ENCODE peak calls at places on chromosome X, in six cellular contexts. P is nephron progenitor cell, Q is fibroblast of lung, U is lower leg skin, C is colonic mucosa, L is right atrium auricular region. I is an unnamed sample.

GRCh38 chrX:123876844-123877243 is 17.0 kb downstream of the XIAP start:
- DNase-seq in P (no peak), Q (no peak), U (no peak), C (no peak), L (no peak), I (no peak)

GRCh38 chrX:54447461-54447860 is 7.3 kb downstream of the TSR2 start:
- DNase-seq in P (no peak), Q (peak), U (no peak), C (no peak), L (no peak), I (no peak)

GRCh38 chrX:45669715-45670360 is 469.2 kb upstream of the DIPK2B start:
- DNase-seq in P (no peak), Q (peak), U (no peak), C (no peak), L (no peak), I (no peak)

GRCh38 chrX:103664363-103664762 is 22.1 kb downstream of the MORF4L2 start:
- DNase-seq in P (peak), Q (no peak), U (no peak), C (no peak), L (no peak), I (no peak)

GRCh38 chrX:128759177-128759576 is 707.0 kb upstream of the ACTRT1 start:
- DNase-seq in P (no peak), Q (no peak), U (no peak), C (no peak), L (no peak), I (no peak)

GRCh38 chrX:109373468-109373867 is 108.4 kb downstream of the GUCY2F start:
- DNase-seq in P (no peak), Q (no peak), U (no peak), C (no peak), L (no peak), I (no peak)

GRCh38 chrX:130566028-130566683 is 164.4 kb downstream of the RBMX2 start:
- DNase-seq in P (no peak), Q (no peak), U (no peak), C (no peak), L (no peak), I (no peak)

GRCh38 chrX:44927398-44927797 is 54.4 kb downstream of the KDM6A start:
- DNase-seq in P (no peak), Q (no peak), U (no peak), C (no peak), L (no peak), I (no peak)

GRCh38 chrX:37371578-37371981 is 22.4 kb downstream of the PRRG1 start:
- DNase-seq in P (no peak), Q (peak), U (no peak), C (no peak), L (no peak), I (no peak)

GRCh38 chrX:125998432-125998831 is 167.7 kb downstream of the DCAF12L2 start:
- DNase-seq in P (no peak), Q (no peak), U (no peak), C (no peak), L (no peak), I (no peak)

GRCh38 chrX:73262991-73263390 is 48.3 kb upstream of the NAP1L2 start:
- DNase-seq in P (no peak), Q (peak), U (no peak), C (no peak), L (no peak), I (no peak)
- TF ChIP-seq CTCF in P (no peak), Q (no peak), U (no peak), C (no peak), L (no peak), I (no peak)

DNA sequence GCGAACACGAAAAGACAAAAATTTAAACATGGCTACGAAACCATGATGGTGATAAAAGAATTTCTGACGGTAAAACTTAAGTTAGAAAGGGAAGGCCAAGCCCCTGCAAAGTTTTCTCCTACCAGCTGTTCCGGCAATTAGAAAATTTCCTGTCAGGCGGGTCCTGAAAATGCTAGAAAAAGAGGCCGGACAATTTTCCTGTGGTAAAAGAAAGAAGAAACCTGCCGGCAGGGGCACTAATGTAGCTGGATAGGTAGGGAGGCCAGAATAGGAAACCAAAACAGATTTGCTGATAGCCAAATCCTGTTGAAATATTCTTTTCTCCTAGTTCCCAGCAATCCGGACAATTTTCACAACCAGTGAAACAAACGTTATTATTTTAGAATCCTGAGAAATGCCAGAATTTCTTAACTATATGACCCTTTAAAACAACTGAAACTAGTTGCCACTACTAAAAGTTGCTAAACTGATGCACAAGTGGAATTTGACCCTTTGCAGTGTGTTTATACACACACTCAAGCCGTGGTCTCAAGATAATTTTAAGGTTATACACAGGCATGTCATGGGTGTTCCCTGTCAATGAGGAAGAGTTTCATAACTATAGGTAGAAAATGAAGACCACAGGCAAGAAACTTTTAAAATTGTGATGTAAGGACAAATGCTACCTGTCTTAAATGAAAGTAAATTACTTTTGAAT is 47.8 kb downstream of the RPS6KA3 start:
- DNase-seq in P (no peak), Q (no peak), U (no peak), C (peak), L (no peak), I (no peak)
- TF ChIP-seq CTCF in P (no peak), Q (no peak), U (no peak), C (no peak), L (no peak), I (no peak)

DNA sequence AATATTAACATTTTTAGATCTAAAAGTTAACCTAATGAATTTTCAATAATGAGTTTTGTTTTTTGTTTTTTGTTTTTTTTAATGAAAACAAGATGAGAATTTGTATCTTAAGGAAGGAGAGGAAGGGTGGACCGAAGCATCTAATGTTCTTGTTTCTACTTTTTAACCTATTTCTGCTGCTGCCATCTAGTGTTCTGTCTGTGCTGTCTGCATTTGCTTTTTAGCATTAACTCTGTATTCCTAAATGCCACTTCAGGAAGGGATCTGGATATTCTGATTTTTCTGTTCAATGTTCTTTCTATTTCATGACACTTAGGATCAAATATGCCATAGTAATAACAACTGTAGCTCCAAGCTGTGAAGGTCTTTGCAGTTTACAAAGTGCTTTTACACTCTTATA is 161.7 kb downstream of the BRWD3 start:
- DNase-seq in P (no peak), Q (no peak), U (no peak), C (no peak), L (no peak), I (no peak)
- TF ChIP-seq CTCF in P (no peak), Q (peak), U (no peak), C (no peak), L (no peak), I (no peak)

DNA sequence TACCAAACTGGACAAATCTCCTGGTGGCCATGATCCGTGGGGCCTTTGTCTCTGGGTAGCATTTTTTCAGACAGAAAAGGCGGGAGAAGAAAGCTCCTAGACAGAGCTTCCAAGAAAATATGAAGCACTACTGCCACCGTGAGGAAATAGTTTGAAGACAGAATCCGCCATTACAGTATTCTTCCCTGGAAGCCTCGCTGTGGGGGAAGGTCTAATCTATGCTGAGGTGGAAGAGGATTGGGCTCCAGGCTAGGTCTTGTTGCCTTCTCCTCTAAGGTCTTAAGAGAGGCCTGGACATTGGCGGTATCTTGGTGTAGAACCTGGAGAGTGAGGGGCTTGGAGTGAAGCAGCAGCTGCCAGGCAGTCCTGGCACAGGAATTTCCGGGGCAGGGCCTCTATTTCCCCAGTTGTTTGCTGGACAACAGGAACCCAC is 218.9 kb downstream of the OR13H1 start:
- DNase-seq in P (no peak), Q (peak), U (no peak), C (peak), L (no peak), I (no peak)
- TF ChIP-seq CTCF in P (no peak), Q (no peak), U (no peak), C (peak), L (peak), I (no peak)

DNA sequence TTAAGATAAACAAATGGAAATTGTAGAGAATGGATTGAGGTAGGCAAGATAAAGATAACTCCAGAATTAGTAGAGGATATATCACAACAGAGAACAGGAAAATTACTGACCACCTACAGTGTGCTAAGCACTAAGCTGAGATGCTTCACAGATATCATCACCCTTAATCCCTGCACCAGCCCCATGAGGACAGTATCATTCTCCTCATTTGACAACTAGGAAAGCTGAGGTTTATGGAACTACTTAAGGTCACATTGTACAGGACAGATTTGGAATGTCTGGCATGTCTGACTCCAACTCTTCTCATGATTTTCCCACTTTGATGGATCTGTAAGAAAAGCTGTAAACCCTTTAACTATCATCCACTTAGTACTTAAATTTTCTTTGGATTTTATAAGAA is 95.5 kb downstream of the CASK start:
- DNase-seq in P (no peak), Q (peak), U (no peak), C (no peak), L (no peak), I (no peak)
- TF ChIP-seq CTCF in P (no peak), Q (no peak), U (no peak), C (no peak), L (no peak), I (no peak)

GRCh38 chrX:118632862-118633261 is 94.5 kb upstream of the IL13RA1 start:
- DNase-seq in P (no peak), Q (no peak), U (no peak), C (no peak), L (no peak), I (no peak)

GRCh38 chrX:118634336-118634735 is 93.1 kb upstream of the IL13RA1 start:
- DNase-seq in P (no peak), Q (no peak), U (no peak), C (no peak), L (no peak), I (no peak)

GRCh38 chrX:118633530-118633929 is 93.9 kb upstream of the IL13RA1 start:
- DNase-seq in P (no peak), Q (no peak), U (no peak), C (no peak), L (no peak), I (no peak)

DNA sequence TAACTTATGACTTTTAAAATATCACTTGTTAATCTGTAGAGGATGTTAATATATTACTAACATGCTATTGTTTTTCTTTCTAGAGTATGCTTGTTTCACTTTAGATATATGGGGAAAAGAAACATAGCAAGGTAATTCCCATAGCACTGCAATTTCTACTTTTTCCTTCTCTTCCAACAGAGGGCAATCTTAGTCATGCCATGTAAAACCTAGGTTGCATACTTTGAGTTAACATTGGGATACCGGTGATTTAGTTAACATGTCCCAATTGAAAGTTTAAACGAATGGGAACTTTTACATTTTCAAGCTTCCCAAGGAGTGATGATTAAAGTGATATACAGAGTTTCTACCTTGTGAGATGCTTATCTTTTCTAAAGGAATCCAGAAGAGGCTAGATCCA is 89.4 kb upstream of the IL13RA1 start:
- DNase-seq in P (no peak), Q (no peak), U (no peak), C (no peak), L (no peak), I (no peak)
- TF ChIP-seq CTCF in P (no peak), Q (peak), U (no peak), C (no peak), L (no peak), I (no peak)